ENCODE peak calls at places on chromosome 6, in five cellular contexts. One of them, this sample, is unnamed.

GRCh38 chr6:150417899-150418824 is 49.4 kb downstream of the IYD start:
- DNase-seq in A549: peak
- DNase-seq in upper lobe of left lung: no peak
- DNase-seq in sigmoid colon: no peak
- DNase-seq in GM12878: peak
- DNase-seq in this sample: no peak

GRCh38 chr6:75600694-75601265 is 900 bp upstream of the SENP6 start:
- DNase-seq in GM12878: no peak
- DNase-seq in A549: no peak
- DNase-seq in upper lobe of left lung: no peak
- DNase-seq in sigmoid colon: no peak
- DNase-seq in this sample: no peak

GRCh38 chr6:144725731-144726522 is 440.8 kb downstream of the UTRN start:
- DNase-seq in upper lobe of left lung: no peak
- DNase-seq in sigmoid colon: no peak
- DNase-seq in A549: no peak
- DNase-seq in GM12878: no peak
- DNase-seq in this sample: no peak

GRCh38 chr6:14799928-14800327 is 445.9 kb upstream of the JARID2 start:
- DNase-seq in sigmoid colon: peak
- DNase-seq in upper lobe of left lung: peak
- DNase-seq in A549: peak
- DNase-seq in GM12878: peak
- DNase-seq in this sample: peak

GRCh38 chr6:2746557-2747061 is 4.1 kb downstream of the MYLK4 start:
- DNase-seq in sigmoid colon: no peak
- DNase-seq in A549: no peak
- DNase-seq in upper lobe of left lung: no peak
- DNase-seq in GM12878: no peak
- DNase-seq in this sample: no peak

GRCh38 chr6:89183294-89183693 is 33.9 kb downstream of the GABRR1 start:
- DNase-seq in sigmoid colon: no peak
- DNase-seq in upper lobe of left lung: no peak
- DNase-seq in A549: no peak
- DNase-seq in GM12878: no peak
- DNase-seq in this sample: no peak

GRCh38 chr6:81769834-81770233 is 17.4 kb upstream of the TENT5A start:
- DNase-seq in GM12878: no peak
- DNase-seq in upper lobe of left lung: no peak
- DNase-seq in sigmoid colon: no peak
- DNase-seq in A549: no peak
- DNase-seq in this sample: no peak

GRCh38 chr6:99521557-99522286 is 6.5 kb upstream of the USP45 start:
- DNase-seq in GM12878: no peak
- DNase-seq in sigmoid colon: peak
- DNase-seq in A549: peak
- DNase-seq in upper lobe of left lung: peak
- DNase-seq in this sample: peak

GRCh38 chr6:84967389-84967788 is 203.0 kb upstream of the TBX18 start:
- DNase-seq in upper lobe of left lung: no peak
- DNase-seq in GM12878: no peak
- DNase-seq in A549: peak
- DNase-seq in sigmoid colon: no peak
- DNase-seq in this sample: no peak

GRCh38 chr6:49072146-49072545 is 390.9 kb downstream of the MMUT start:
- DNase-seq in upper lobe of left lung: no peak
- DNase-seq in GM12878: no peak
- DNase-seq in A549: no peak
- DNase-seq in sigmoid colon: no peak
- DNase-seq in this sample: no peak

GRCh38 chr6:111768431-111768770 is 104.9 kb downstream of the FYN start:
- DNase-seq in sigmoid colon: no peak
- DNase-seq in upper lobe of left lung: no peak
- DNase-seq in A549: no peak
- DNase-seq in GM12878: no peak
- DNase-seq in this sample: no peak

GRCh38 chr6:52162940-52163908 is 23.0 kb upstream of the IL17A start:
- DNase-seq in upper lobe of left lung: no peak
- DNase-seq in sigmoid colon: no peak
- DNase-seq in GM12878: no peak
- DNase-seq in A549: peak
- DNase-seq in this sample: no peak
- TF ChIP-seq CTCF in upper lobe of left lung: peak
- TF ChIP-seq CTCF in sigmoid colon: no peak
- TF ChIP-seq CTCF in GM12878: peak
- TF ChIP-seq CTCF in A549: peak
- TF ChIP-seq CTCF in this sample: no peak

GRCh38 chr6:37169458-37170272 is at the start of gene PIM1:
- DNase-seq in upper lobe of left lung: peak
- DNase-seq in sigmoid colon: peak
- DNase-seq in A549: peak
- DNase-seq in GM12878: peak
- DNase-seq in this sample: peak
- TF ChIP-seq EP300 in upper lobe of left lung: no peak
- TF ChIP-seq EP300 in sigmoid colon: no peak
- TF ChIP-seq EP300 in A549: no peak
- TF ChIP-seq EP300 in GM12878: no peak
- TF ChIP-seq EP300 in this sample: no peak

DNA sequence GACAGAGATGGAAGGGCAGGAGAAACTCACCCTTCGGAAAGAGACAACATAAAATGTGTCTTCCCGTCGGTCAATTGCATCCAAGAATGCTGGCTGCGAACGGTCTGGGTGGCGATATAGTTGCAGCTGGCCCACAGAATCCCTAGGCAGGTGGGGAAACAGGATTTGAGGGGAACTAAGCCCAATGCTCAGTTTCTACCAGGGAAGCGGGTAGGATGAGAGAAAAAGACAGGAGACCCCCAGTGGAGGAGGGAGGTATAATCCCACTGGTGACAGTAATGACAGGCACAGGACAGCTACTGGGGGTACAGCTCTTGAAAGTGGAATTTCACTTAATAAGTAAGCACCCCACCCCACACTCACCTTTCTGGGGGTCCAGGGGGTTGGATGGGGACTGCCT is 7.5 kb upstream of the TNXB start:
- DNase-seq in sigmoid colon: no peak
- DNase-seq in upper lobe of left lung: no peak
- DNase-seq in GM12878: no peak
- DNase-seq in A549: no peak
- DNase-seq in this sample: no peak
- TF ChIP-seq CTCF in sigmoid colon: no peak
- TF ChIP-seq CTCF in upper lobe of left lung: peak
- TF ChIP-seq CTCF in GM12878: no peak
- TF ChIP-seq CTCF in A549: peak
- TF ChIP-seq CTCF in this sample: peak

DNA sequence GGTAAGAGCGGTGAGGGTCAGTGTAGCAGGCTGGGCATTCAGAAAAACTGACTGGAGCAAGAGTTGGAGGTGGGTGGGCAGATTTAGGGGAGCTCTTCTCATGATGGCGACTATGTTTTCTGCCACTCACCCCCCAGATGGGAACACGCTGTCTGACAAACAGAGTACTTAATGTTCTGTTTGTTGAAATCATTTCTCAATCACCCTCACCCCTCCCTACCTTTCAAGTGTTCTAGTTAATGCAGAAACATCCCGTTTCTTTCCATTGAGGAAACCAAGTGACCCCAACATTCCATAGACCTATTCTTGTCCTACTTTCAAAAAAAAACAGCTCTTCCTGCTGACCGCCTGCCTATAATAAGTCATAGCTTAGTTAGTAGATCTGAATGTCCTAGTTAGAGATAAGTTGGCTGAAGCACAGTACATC is 132.5 kb upstream of the NEDD9 start:
- DNase-seq in A549: no peak
- DNase-seq in GM12878: no peak
- DNase-seq in upper lobe of left lung: peak
- DNase-seq in sigmoid colon: no peak
- DNase-seq in this sample: no peak
- TF ChIP-seq EP300 in A549: no peak
- TF ChIP-seq EP300 in GM12878: no peak
- TF ChIP-seq EP300 in upper lobe of left lung: peak
- TF ChIP-seq EP300 in sigmoid colon: peak
- TF ChIP-seq EP300 in this sample: peak

This sample was measured in ovary.